ENCODE peak calls at places on chromosomes 7 and 10, in ten cellular contexts. U is smooth muscle cell of the brain vasculature; J is aorta; P is WTC11; K is tibial artery; V is KBM-7; A is SW 1271; I is activated CD8-positive, alpha-beta memory T cell treated with anti-CD3 and anti-CD28 coated beads, Interleukin-2, amount 10 ng/mL, durations not matched to agents 7 days and 5 days; M is nephron progenitor cell; S is body of pancreas. Y is an unnamed sample.
A peak's percentile ranks its signal among the peaks of the same experiment; 100 is the strongest.

GRCh38 chr7:30795161-30795943 is 24.1 kb downstream of the MINDY4 start:
- DNase-seq in U (no peak), J (no peak), P (no peak), K (no peak), V (no peak), A (no peak), I (peak; percentile 36), M (peak; percentile 36), S (no peak), Y (peak; percentile 25)

GRCh38 chr7:101989101-101989500 is 171.7 kb downstream of the CUX1 start:
- DNase-seq in U (no peak), J (no peak), P (no peak), K (no peak), V (no peak), A (no peak), I (no peak), M (no peak), S (no peak), Y (no peak)

GRCh38 chr7:106433377-106433776 is 148.6 kb upstream of the NAMPT start:
- DNase-seq in U (no peak), J (no peak), P (no peak), K (no peak), V (no peak), A (no peak), I (no peak), M (no peak), S (no peak), Y (no peak)

GRCh38 chr10:117130862-117131389 is 7.1 kb downstream of the VAX1 start:
- DNase-seq in U (no peak), J (no peak), P (no peak), K (no peak), V (no peak), A (no peak), I (no peak), M (no peak), S (no peak), Y (no peak)

GRCh38 chr10:97921581-97922377 is 72.1 kb downstream of the GOLGA7B start:
- DNase-seq in U (no peak), J (peak; percentile 42), P (no peak), K (no peak), V (no peak), A (no peak), I (no peak), M (no peak), S (peak; percentile 41), Y (no peak)

GRCh38 chr7:22444181-22444966 is 55.6 kb downstream of the STEAP1B start:
- DNase-seq in U (no peak), J (no peak), P (no peak), K (no peak), V (no peak), A (no peak), I (no peak), M (no peak), S (peak; percentile 84), Y (no peak)

GRCh38 chr10:99709480-99710229 is 22.3 kb downstream of the COX15 start:
- DNase-seq in U (no peak), J (no peak), P (peak; percentile 13), K (no peak), V (no peak), A (no peak), I (no peak), M (no peak), S (no peak), Y (no peak)

GRCh38 chr10:4283841-4284610 is 499.0 kb upstream of the KLF6 start:
- DNase-seq in U (no peak), J (peak; percentile 90), P (no peak), K (peak; percentile 82), V (no peak), A (no peak), I (no peak), M (no peak), S (peak; percentile 54), Y (no peak)

GRCh38 chr7:154195266-154195665 is 143.1 kb downstream of the DPP6 start:
- DNase-seq in U (no peak), J (no peak), P (no peak), K (no peak), V (no peak), A (no peak), I (no peak), M (no peak), S (no peak), Y (no peak)

GRCh38 chr10:65032867-65033769 is 1511.9 kb downstream of the REEP3 start:
- DNase-seq in U (peak; percentile 2), J (no peak), P (no peak), K (no peak), V (no peak), A (no peak), I (no peak), M (no peak), S (no peak), Y (no peak)

GRCh38 chr10:72044417-72045041 is 43.8 kb downstream of the SPOCK2 start:
- DNase-seq in U (no peak), J (peak; percentile 81), P (no peak), K (peak; percentile 35), V (no peak), A (no peak), I (no peak), M (no peak), S (peak; percentile 40), Y (no peak)

GRCh38 chr10:15262036-15262713 is 93.7 kb upstream of the NMT2 start:
- DNase-seq in U (no peak), J (no peak), P (no peak), K (no peak), V (peak; percentile 49), A (no peak), I (no peak), M (no peak), S (peak; percentile 31), Y (no peak)

Y was measured in iPS DF 19.7.